ENCODE peak calls at places on chromosomes 6 and 20, in seven cellular contexts. J is neural progenitor cell, D is brain microvascular endothelial cell, S is tibial artery, F is PC-9, B is prostate gland, E is neuronal stem cell. G is an unnamed sample.

GRCh38 chr6:107491059-107491609 is 1.2 kb downstream of the SOBP start:
- DNase-seq in J (peak; percentile 86), D (no peak), S (peak; percentile 87), F (peak; percentile 8), B (peak; percentile 21), E (peak; percentile 62), G (peak; percentile 39)

GRCh38 chr6:29011276-29011734 is 6.2 kb upstream of the ZNF311 start:
- DNase-seq in J (peak; percentile 93), D (peak; percentile 71), S (no peak), F (no peak), B (peak; percentile 12), E (peak; percentile 77), G (no peak)

GRCh38 chr20:23655551-23656211 is 17.9 kb upstream of the CST3 start:
- DNase-seq in J (no peak), D (no peak), S (peak; percentile 85), F (no peak), B (no peak), E (no peak), G (peak; percentile 84)

GRCh38 chr6:111114484-111114883 is 27.2 kb downstream of the SLC16A10 start:
- DNase-seq in J (no peak), D (no peak), S (no peak), F (no peak), B (no peak), E (no peak), G (no peak)

GRCh38 chr20:48703107-48703506 is 124.7 kb downstream of the PREX1 start:
- DNase-seq in J (no peak), D (no peak), S (peak; percentile 77), F (no peak), B (no peak), E (no peak), G (peak; percentile 67)

GRCh38 chr6:143952386-143952785 is 55.7 kb downstream of the PLAGL1 start:
- DNase-seq in J (no peak), D (no peak), S (no peak), F (no peak), B (no peak), E (no peak), G (no peak)

GRCh38 chr20:59708326-59708725 is 104.0 kb downstream of the PHACTR3 start:
- DNase-seq in J (no peak), D (no peak), S (no peak), F (no peak), B (no peak), E (no peak), G (no peak)

GRCh38 chr6:140548379-140548778 is 1173.9 kb upstream of the CITED2 start:
- DNase-seq in J (no peak), D (no peak), S (no peak), F (no peak), B (no peak), E (no peak), G (no peak)

GRCh38 chr20:38162878-38163875 is 1.9 kb downstream of the TGM2 start:
- DNase-seq in J (no peak), D (no peak), S (peak; percentile 59), F (no peak), B (no peak), E (no peak), G (no peak)

GRCh38 chr6:69594405-69594804 is 202.4 kb downstream of the LMBRD1 start:
- DNase-seq in J (no peak), D (no peak), S (no peak), F (no peak), B (peak; percentile 13), E (no peak), G (no peak)

GRCh38 chr6:30857537-30857936 is 26.8 kb upstream of the DDR1 start:
- DNase-seq in J (no peak), D (no peak), S (no peak), F (peak; percentile 39), B (no peak), E (no peak), G (no peak)

GRCh38 chr6:139109558-139109957 is 25.3 kb upstream of the HECA start:
- DNase-seq in J (peak; percentile 54), D (peak; percentile 27), S (no peak), F (no peak), B (no peak), E (no peak), G (no peak)

GRCh38 chr20:23048283-23049200 is 930 bp downstream of the THBD start:
- DNase-seq in J (peak; percentile 78), D (no peak), S (peak; percentile 84), F (peak; percentile 52), B (peak; percentile 17), E (peak; percentile 24), G (peak; percentile 25)

GRCh38 chr20:62030834-62031434 is 34.7 kb downstream of the TAF4 start:
- DNase-seq in J (no peak), D (no peak), S (no peak), F (peak; percentile 40), B (no peak), E (no peak), G (no peak)

GRCh38 chr6:105402090-105402980 is 547 bp downstream of the PREP start:
- DNase-seq in J (peak; percentile 21), D (peak; percentile 31), S (no peak), F (no peak), B (peak; percentile 8), E (peak; percentile 59), G (peak; percentile 60)

GRCh38 chr6:32664827-32665362 is 1.6 kb downstream of the HLA-DQB1 start:
- DNase-seq in J (peak; percentile 10), D (no peak), S (no peak), F (no peak), B (no peak), E (no peak), G (no peak)

GRCh38 chr6:117915846-117916245 is 8.8 kb downstream of the SLC35F1 start:
- DNase-seq in J (no peak), D (no peak), S (no peak), F (no peak), B (no peak), E (no peak), G (no peak)

GRCh38 chr6:149864578-149865535 is 698 bp upstream of the LRP11 start:
- DNase-seq in J (peak; percentile 60), D (peak; percentile 79), S (no peak), F (no peak), B (peak; percentile 49), E (peak; percentile 39), G (no peak)

GRCh38 chr6:3749991-3750323 is 1.6 kb downstream of the PXDC1 start:
- DNase-seq in J (no peak), D (peak; percentile 72), S (peak; percentile 91), F (peak; percentile 38), B (peak; percentile 38), E (no peak), G (no peak)

GRCh38 chr6:54335871-54336270 is 27.6 kb downstream of the TINAG start:
- DNase-seq in J (no peak), D (peak; percentile 81), S (no peak), F (peak; percentile 16), B (no peak), E (no peak), G (no peak)

GRCh38 chr20:934186-934840 is 18.2 kb upstream of the ANGPT4 start:
- DNase-seq in J (peak; percentile 10), D (no peak), S (peak; percentile 41), F (no peak), B (no peak), E (no peak), G (no peak)

DNA sequence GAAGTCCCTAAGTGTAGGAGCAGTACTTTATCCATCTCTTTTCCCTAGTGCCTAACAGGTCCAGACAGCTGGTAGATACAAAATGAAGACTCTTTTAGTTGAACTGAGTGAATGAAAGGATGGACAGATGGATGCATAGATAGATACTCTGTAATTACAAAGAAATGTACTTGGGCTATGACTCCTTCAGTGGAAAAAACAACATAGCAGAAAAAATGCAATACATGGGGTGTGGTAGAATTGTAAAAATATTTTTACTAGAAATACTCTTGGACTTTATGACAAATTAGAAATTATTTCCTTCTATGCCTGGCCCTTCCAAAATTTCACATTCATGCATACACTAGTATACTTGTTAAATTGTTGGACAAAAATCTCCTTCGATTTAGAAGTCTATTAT is 29.3 kb downstream of the KCNQ5 start:
- DNase-seq in J (no peak), D (no peak), S (no peak), F (no peak), B (no peak), E (no peak), G (no peak)
- H3K27ac ChIP-seq in J (no peak overlapping the region), D (no peak overlapping the region), S (peak overlapping the region; percentile 42), F (no peak overlapping the region), B (no peak overlapping the region), E (no peak overlapping the region), G (no peak overlapping the region)

DNA sequence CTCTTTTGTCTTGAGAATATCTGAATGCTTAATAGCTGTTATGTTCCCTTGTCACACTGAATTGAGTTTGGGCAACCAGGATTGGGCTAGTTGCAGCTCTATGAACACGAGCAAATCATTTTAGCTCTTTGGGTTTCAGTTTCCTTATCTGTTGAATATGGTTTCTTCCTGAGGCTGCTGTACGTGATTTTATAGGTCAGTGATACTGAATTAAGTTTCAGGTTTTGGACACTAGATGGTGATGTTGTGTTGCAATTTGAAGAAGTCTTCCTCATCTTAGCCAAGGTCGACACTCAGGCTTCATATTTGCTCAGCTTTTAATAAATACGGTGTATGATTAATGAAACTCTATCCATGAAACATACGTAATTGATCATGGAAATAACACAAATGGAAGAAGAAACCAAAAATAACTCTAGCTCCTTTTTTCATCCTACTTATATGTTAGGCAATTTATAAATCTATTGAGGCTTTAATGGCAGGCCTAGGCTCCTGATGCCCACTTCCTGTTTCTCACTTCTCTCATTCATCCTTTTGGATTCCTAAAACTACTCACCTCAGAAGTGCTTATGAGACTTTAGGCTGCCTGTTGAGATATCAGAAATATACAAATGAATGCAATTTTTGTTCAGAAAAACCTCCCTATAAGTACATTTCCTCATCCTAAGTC is 354.1 kb upstream of the MAP3K7 start:
- DNase-seq in J (peak; percentile 51), D (peak; percentile 40), S (no peak), F (no peak), B (no peak), E (peak; percentile 48), G (no peak)
- H3K27ac ChIP-seq in J (no peak overlapping the region), D (no peak overlapping the region), S (no peak overlapping the region), F (no peak overlapping the region), B (no peak overlapping the region), E (no peak overlapping the region), G (no peak overlapping the region)

DNA sequence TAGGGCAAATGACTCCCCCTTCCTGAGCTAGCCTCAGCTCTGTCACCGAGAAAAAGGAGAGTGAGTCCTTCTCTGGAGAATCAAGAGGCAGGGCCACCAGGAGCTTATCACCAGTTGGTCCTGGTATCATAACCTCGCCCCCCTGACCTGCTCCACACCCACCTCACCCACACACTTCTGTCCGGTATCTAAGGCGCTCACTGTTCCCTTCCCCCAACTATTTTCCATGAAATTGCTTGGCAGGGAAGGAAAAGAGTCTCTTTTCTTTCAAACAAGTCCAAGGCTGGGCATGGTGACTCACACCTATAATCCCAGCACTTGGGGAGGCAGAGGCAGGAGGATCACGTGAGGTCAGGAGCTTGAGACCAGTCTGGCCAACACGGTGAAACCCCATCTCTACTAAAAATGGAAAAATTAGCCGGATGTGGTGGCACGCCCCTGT is 77.6 kb downstream of the ZMYND8 start:
- DNase-seq in J (no peak), D (no peak), S (no peak), F (no peak), B (no peak), E (no peak), G (no peak)
- H3K27ac ChIP-seq in J (peak overlapping the region; percentile 50), D (no peak overlapping the region), S (peak overlapping the region; percentile 90), F (no peak overlapping the region), B (no peak overlapping the region), E (no peak overlapping the region), G (peak overlapping the region; percentile 2)

GRCh38 chr6:84665392-84665791 is 99.0 kb downstream of the TBX18 start:
- DNase-seq in J (no peak), D (no peak), S (no peak), F (no peak), B (no peak), E (no peak), G (no peak)

GRCh38 chr6:84667252-84668213 is 96.9 kb downstream of the TBX18 start:
- DNase-seq in J (no peak), D (peak; percentile 80), S (no peak), F (no peak), B (no peak), E (no peak), G (no peak)

GRCh38 chr6:84663866-84664265 is 100.5 kb downstream of the TBX18 start:
- DNase-seq in J (no peak), D (no peak), S (no peak), F (no peak), B (no peak), E (no peak), G (no peak)
- H3K27ac ChIP-seq in J (no peak overlapping the region), D (no peak overlapping the region), S (peak overlapping the region; percentile 42), F (no peak overlapping the region), B (no peak overlapping the region), E (no peak overlapping the region), G (no peak overlapping the region)